ENCODE peak calls at places on chromosomes 2 and 18, in five cellular contexts. P is ovary; U is activated naive CD4-positive, alpha-beta T cell treated with anti-CD3 and anti-CD28 coated beads for 36 hours; O is T-helper 2 cell; W is HTR-8/SVneo. H is an unnamed sample.

GRCh38 chr2:27320958-27321543 is 1.8 kb downstream of the MPV17 start:
- DNase-seq in P (peak), U (no peak), O (no peak), W (peak), H (no peak)

GRCh38 chr2:224574423-224575084 is 10.6 kb downstream of the CUL3 start:
- DNase-seq in P (no peak), U (no peak), O (no peak), W (no peak), H (no peak)

GRCh38 chr2:4012197-4012596 is 308.8 kb downstream of the DCDC2C start:
- DNase-seq in P (no peak), U (no peak), O (no peak), W (no peak), H (no peak)

GRCh38 chr2:67399144-67399543 is 2.0 kb downstream of the ETAA1 start:
- DNase-seq in P (no peak), U (no peak), O (no peak), W (no peak), H (no peak)

GRCh38 chr2:46157072-46157965 is 139.9 kb upstream of the EPAS1 start:
- DNase-seq in P (no peak), U (no peak), O (no peak), W (no peak), H (no peak)

GRCh38 chr2:220394433-220394832 is 767.0 kb downstream of the SLC4A3 start:
- DNase-seq in P (no peak), U (no peak), O (no peak), W (peak), H (peak)

GRCh38 chr18:34871435-34871834 is 161.3 kb downstream of the DTNA start:
- DNase-seq in P (no peak), U (peak), O (no peak), W (no peak), H (no peak)

GRCh38 chr18:42426496-42427015 is 471.5 kb downstream of the PIK3C3 start:
- DNase-seq in P (no peak), U (no peak), O (no peak), W (no peak), H (no peak)

GRCh38 chr2:23803275-23803964 is 123.5 kb downstream of the ATAD2B start:
- DNase-seq in P (no peak), U (no peak), O (no peak), W (no peak), H (no peak)

H was measured in Jurkat, Clone E6-1.